ENCODE peak calls at places on chromosomes 1 and 21, in four cellular contexts. D is right atrium auricular region; T is stimulated activated naive CD8-positive, alpha-beta T cell treated with anti-CD3 and anti-CD28 coated beads, Interleukin-15, Interleukin-2, amounts not matched to agents 100 U/mL and 50 U/mL, for 24 hours; J is endothelial cell of umbilical vein. H is an unnamed sample.
A peak's percentile ranks its signal among the peaks of the same experiment; 100 is the strongest.

GRCh38 chr1:44576456-44577150 is 97.7 kb downstream of the TMEM53 start:
- DNase-seq in J (peak; percentile 46), D (no peak), T (no peak), H (no peak)

GRCh38 chr1:109253803-109254620 is 4.7 kb downstream of the CELSR2 start:
- DNase-seq in T (no peak), D (no peak), J (no peak), H (no peak)

GRCh38 chr1:70455291-70455690 is 44.2 kb downstream of the CTH start:
- DNase-seq in J (no peak), D (no peak), T (no peak), H (no peak)

GRCh38 chr1:234893725-234894630 is 234.7 kb downstream of the TOMM20 start:
- DNase-seq in D (no peak), J (peak; percentile 98), T (peak; percentile 37), H (peak; percentile 41)

GRCh38 chr1:176216031-176216430 is 8.9 kb upstream of the COP1 start:
- DNase-seq in D (no peak), T (no peak), J (no peak), H (no peak)

GRCh38 chr1:228919919-228920318 is 184.6 kb downstream of the RHOU start:
- DNase-seq in J (no peak), T (no peak), D (no peak), H (no peak)

GRCh38 chr1:151837197-151837596 is 2.4 kb downstream of the C2CD4D start:
- DNase-seq in D (no peak), T (peak; percentile 44), J (no peak), H (no peak)

GRCh38 chr1:27862671-27863551 is 9.4 kb upstream of the THEMIS2 start:
- DNase-seq in T (peak; percentile 19), D (peak; percentile 84), J (peak; percentile 49), H (peak; percentile 31)

GRCh38 chr1:240854367-240854766 is 242.4 kb upstream of the GREM2 start:
- DNase-seq in D (no peak), T (no peak), J (no peak), H (no peak)

GRCh38 chr1:216212826-216213225 is 210.4 kb downstream of the USH2A start:
- DNase-seq in J (no peak), T (no peak), D (no peak), H (no peak)

GRCh38 chr1:111813440-111814304 is 58.0 kb downstream of the DDX20 start:
- DNase-seq in J (no peak), T (no peak), D (no peak), H (peak; percentile 6)

GRCh38 chr1:13549521-13549920 is 34.1 kb upstream of the PDPN start:
- DNase-seq in D (no peak), J (no peak), T (no peak), H (no peak)

GRCh38 chr1:108199231-108199657 is 899 bp downstream of the SLC25A24 start:
- DNase-seq in J (peak; percentile 73), D (no peak), T (no peak), H (peak; percentile 55)

GRCh38 chr1:2583871-2584341 is 2.7 kb upstream of the PRXL2B start:
- DNase-seq in J (no peak), D (no peak), T (peak; percentile 36), H (no peak)

GRCh38 chr21:42463861-42464515 is 32.0 kb downstream of the RSPH1 start:
- DNase-seq in J (peak; percentile 52), T (peak; percentile 63), D (no peak), H (peak; percentile 65)

GRCh38 chr1:236457775-236458174 is 63.7 kb downstream of the EDARADD start:
- DNase-seq in J (no peak), D (no peak), T (no peak), H (no peak)

GRCh38 chr1:116556289-116557006 is 14.4 kb downstream of the CD58 start:
- DNase-seq in J (no peak), T (peak; percentile 80), D (peak; percentile 90), H (peak; percentile 50)

GRCh38 chr21:46050651-46051378 is 47.1 kb upstream of the COL6A2 start:
- DNase-seq in J (no peak), D (peak; percentile 56), T (no peak), H (no peak)

GRCh38 chr1:152533327-152533938 is 19.2 kb downstream of the CRCT1 start:
- DNase-seq in J (peak; percentile 36), D (no peak), T (peak; percentile 58), H (peak; percentile 42)